ENCODE peak calls at places on chromosomes 5 and 9, in six cellular contexts. M is lower lobe of right lung; W is activated naive CD8-positive, alpha-beta T cell treated with anti-CD3 and anti-CD28 coated beads, Interleukin-2, amount 50 U/mL, for 24 hours; B is heart right ventricle; Q is stimulated activated naive B cell treated with anti-CD40 and anti-IgM and Interleukin-4, amounts not matched to agents 10 μg/mL and 1 μg/mL and 100 μg/mL, for 72 hours; D is Right ventricle myocardium inferior. C is an unnamed sample.

GRCh38 chr5:107487056-107487461 is 183.7 kb downstream of the EFNA5 start:
- ATAC-seq in B (no peak), W (no peak), Q (no peak), M (peak), D (no peak), C (no peak)

GRCh38 chr5:72596956-72597355 is 89.7 kb upstream of the ZNF366 start:
- ATAC-seq in M (no peak), D (no peak), Q (no peak), W (no peak), B (peak), C (no peak)

GRCh38 chr5:117204926-117205869 is 630.6 kb upstream of the SEMA6A start:
- ATAC-seq in M (no peak), W (no peak), Q (no peak), D (no peak), B (peak), C (no peak)

GRCh38 chr5:61450880-61451279 is 118.8 kb downstream of the ZSWIM6 start:
- ATAC-seq in M (no peak), Q (no peak), D (no peak), W (no peak), B (no peak), C (no peak)

GRCh38 chr5:79653843-79654242 is 35.8 kb upstream of the CMYA5 start:
- ATAC-seq in Q (no peak), M (no peak), B (no peak), W (no peak), D (no peak), C (no peak)

GRCh38 chr5:56160723-56161445 is 72.2 kb downstream of the ANKRD55 start:
- ATAC-seq in D (no peak), W (no peak), Q (no peak), M (no peak), B (no peak), C (no peak)

GRCh38 chr5:96318569-96319100 is 114.4 kb downstream of the PCSK1 start:
- ATAC-seq in Q (no peak), M (no peak), B (no peak), D (no peak), W (no peak), C (no peak)

GRCh38 chr5:151004499-151004898 is 15.9 kb upstream of the GPX3 start:
- ATAC-seq in Q (no peak), D (no peak), W (no peak), M (no peak), B (no peak), C (no peak)

GRCh38 chr9:114141553-114142548 is 13.5 kb upstream of the COL27A1 start:
- ATAC-seq in B (peak), M (no peak), Q (no peak), W (no peak), D (peak), C (no peak)

GRCh38 chr9:111102793-111103474 is 64.7 kb upstream of the LPAR1 start:
- ATAC-seq in W (no peak), B (peak), Q (no peak), D (peak), M (no peak), C (no peak)

GRCh38 chr9:108002296-108003056 is 512.9 kb upstream of the KLF4 start:
- ATAC-seq in B (peak), M (peak), Q (peak), D (peak), W (no peak), C (no peak)

GRCh38 chr9:99447951-99448350 is 225.9 kb downstream of the SEC61B start:
- ATAC-seq in W (no peak), D (no peak), M (no peak), B (no peak), Q (no peak), C (no peak)

GRCh38 chr5:179866241-179867078 is 7.8 kb upstream of the MRNIP start:
- ATAC-seq in Q (peak), D (no peak), M (no peak), B (no peak), W (peak), C (peak)

GRCh38 chr9:107169796-107170195 is 113.3 kb upstream of the RAD23B start:
- ATAC-seq in Q (no peak), D (no peak), B (no peak), M (no peak), W (no peak), C (no peak)

GRCh38 chr5:15902050-15902449 is 277.5 kb downstream of the MARCHF11 start:
- ATAC-seq in D (no peak), Q (no peak), B (no peak), W (no peak), M (no peak), C (no peak)

GRCh38 chr5:119255571-119256356 is 100.1 kb upstream of the TNFAIP8 start:
- ATAC-seq in W (peak), Q (peak), B (no peak), M (peak), D (no peak), C (peak)

GRCh38 chr5:61394793-61395192 is 62.7 kb downstream of the ZSWIM6 start:
- ATAC-seq in W (no peak), M (no peak), D (no peak), B (no peak), Q (no peak), C (no peak)

GRCh38 chr9:121026260-121026691 is 23.8 kb downstream of the C5 start:
- ATAC-seq in M (no peak), B (no peak), D (no peak), W (no peak), Q (no peak), C (no peak)

GRCh38 chr5:172715931-172716682 is 54.9 kb downstream of the DUSP1 start:
- ATAC-seq in B (no peak), M (no peak), W (no peak), D (no peak), Q (no peak), C (no peak)

GRCh38 chr5:167906209-167906853 is 385.1 kb upstream of the WWC1 start:
- ATAC-seq in W (no peak), D (no peak), Q (no peak), B (no peak), M (no peak), C (no peak)

GRCh38 chr9:4558599-4558998 is 68.3 kb downstream of the SLC1A1 start:
- ATAC-seq in W (no peak), B (peak), M (no peak), Q (no peak), D (peak), C (no peak)

GRCh38 chr5:27402828-27403227 is 364.4 kb upstream of the CDH9 start:
- ATAC-seq in W (no peak), B (no peak), D (no peak), M (no peak), Q (no peak), C (no peak)

GRCh38 chr9:98707158-98708102 is 1.3 kb downstream of the GABBR2 start:
- ATAC-seq in W (peak), B (peak), M (peak), Q (peak), D (peak), C (no peak)

GRCh38 chr9:135698767-135699166 is 514 bp downstream of the SOHLH1 start:
- ATAC-seq in Q (no peak), M (no peak), W (no peak), B (no peak), D (no peak), C (no peak)

C was measured in activated CD4-positive, CD25-positive, alpha-beta regulatory T cell treated with anti-CD3 and anti-CD28 coated beads, Interleukin-2, amount 50 U/mL, for 24 hours.